ENCODE peak calls at places on chromosomes 12 and 14, in seven cellular contexts. C is IMR-90, S is thoracic aorta, G is AG04449, N is neural crest cell, R is cardiac fibroblast, V is WTC11. O is an unnamed sample.

GRCh38 chr14:60515696-60516284 is 6.8 kb downstream of the SIX6 start:
- DNase-seq in N (peak), G (no peak), V (peak), S (no peak), C (no peak), R (no peak), O (no peak)

GRCh38 chr14:100275214-100275613 is 31.0 kb downstream of the SLC25A29 start:
- DNase-seq in C (no peak), V (no peak), N (no peak), S (no peak), G (no peak), R (no peak), O (no peak)

GRCh38 chr14:66708262-66708661 is 200.3 kb downstream of the GPHN start:
- DNase-seq in V (no peak), C (no peak), R (no peak), S (no peak), G (no peak), N (no peak), O (no peak)

GRCh38 chr12:120228291-120229070 is 27.6 kb upstream of the RPLP0 start:
- DNase-seq in C (peak), G (no peak), R (peak), N (peak), S (no peak), V (peak), O (peak)

GRCh38 chr14:25231006-25231405 is 181.1 kb upstream of the STXBP6 start:
- DNase-seq in R (peak), G (no peak), V (no peak), C (no peak), S (no peak), N (no peak), O (no peak)

GRCh38 chr12:123602651-123603195 is 824 bp downstream of the DDX55 start:
- DNase-seq in V (no peak), R (peak), C (no peak), G (no peak), N (no peak), S (no peak), O (no peak)

GRCh38 chr14:54776361-54777001 is 126.1 kb downstream of the GCH1 start:
- DNase-seq in C (peak), S (no peak), R (peak), N (no peak), G (no peak), V (no peak), O (no peak)

GRCh38 chr12:104565606-104566243 is 109.0 kb downstream of the CHST11 start:
- DNase-seq in S (no peak), C (peak), R (peak), V (no peak), G (peak), N (no peak), O (no peak)

GRCh38 chr14:77140937-77141591 is 527 bp downstream of the ZDHHC22 start:
- DNase-seq in C (peak), S (no peak), V (peak), G (no peak), N (peak), R (peak), O (no peak)

GRCh38 chr12:109621271-109621671 is 47.7 kb downstream of the MVK start:
- DNase-seq in V (no peak), N (no peak), C (no peak), R (no peak), G (peak), S (no peak), O (no peak)

GRCh38 chr14:40394634-40395340 is 962.6 kb upstream of the FBXO33 start:
- DNase-seq in G (no peak), V (no peak), R (no peak), S (no peak), N (no peak), C (no peak), O (no peak)

GRCh38 chr14:29222671-29223268 is 456.2 kb downstream of the FOXG1 start:
- DNase-seq in V (peak), N (no peak), R (peak), G (no peak), S (no peak), C (peak), O (no peak)

GRCh38 chr14:68749487-68750475 is 43.1 kb downstream of the ZFP36L1 start:
- DNase-seq in S (no peak), N (no peak), C (peak), G (no peak), V (no peak), R (no peak), O (no peak)

GRCh38 chr14:105475916-105476845 is 1.6 kb downstream of the CRIP2 start:
- DNase-seq in V (no peak), N (no peak), S (no peak), C (peak), G (no peak), R (peak), O (no peak)

GRCh38 chr14:33692762-33693161 is 258.1 kb downstream of the EGLN3 start:
- DNase-seq in N (no peak), R (peak), S (no peak), G (peak), V (no peak), C (peak), O (no peak)

GRCh38 chr12:104049278-104050257 is at the start of gene GLT8D2:
- DNase-seq in G (no peak), N (peak), C (peak), S (no peak), R (peak), V (peak), O (peak)

GRCh38 chr12:18703916-18704315 is 33.9 kb downstream of the PLCZ1 start:
- DNase-seq in G (no peak), S (no peak), R (no peak), C (no peak), N (no peak), V (no peak), O (no peak)

GRCh38 chr14:92751819-92752218 is 3.4 kb upstream of the LGMN start:
- DNase-seq in R (no peak), V (no peak), G (no peak), S (no peak), N (no peak), C (no peak), O (no peak)

GRCh38 chr14:72420749-72421452 is 473.0 kb downstream of the DPF3 start:
- DNase-seq in G (no peak), N (peak), C (peak), V (peak), S (no peak), R (peak), O (peak)

GRCh38 chr14:30999038-30999773 is 26.2 kb upstream of the AP4S1 start:
- DNase-seq in G (no peak), S (no peak), N (no peak), V (no peak), C (no peak), R (no peak), O (no peak)

GRCh38 chr12:1656894-1657293 is 27.9 kb downstream of the WNT5B start:
- DNase-seq in S (no peak), G (no peak), C (no peak), V (no peak), N (no peak), R (no peak), O (no peak)

DNA sequence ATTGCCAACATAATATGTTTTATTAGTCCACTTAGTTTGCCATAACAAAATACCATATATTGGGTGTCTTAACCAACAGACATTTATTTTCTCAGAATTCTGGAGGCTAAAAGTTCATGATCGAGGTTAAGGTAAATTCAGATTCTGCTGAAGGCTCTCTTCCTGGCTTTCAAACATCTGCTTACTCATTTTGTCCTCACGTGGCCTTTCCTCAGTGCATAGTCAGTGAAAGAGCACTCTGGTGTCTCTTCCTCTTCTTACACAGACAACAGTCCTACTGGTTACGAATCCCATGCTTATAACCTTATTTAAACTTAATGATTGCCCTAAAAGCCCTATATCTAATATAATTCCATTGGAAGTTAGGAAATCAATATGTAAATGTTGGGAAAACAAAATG is 479.7 kb downstream of the FSCB start:
- DNase-seq in C (no peak), S (no peak), V (no peak), G (no peak), N (no peak), R (no peak), O (no peak)
- TF ChIP-seq CTCF in C (no peak), S (no peak), V (no peak), G (no peak), N (no peak), R (no peak), O (no peak)

GRCh38 chr12:121839106-121839992 is 19.3 kb downstream of the HPD start:
- DNase-seq in G (peak), C (peak), V (peak), S (peak), R (peak), N (peak), O (peak)
- TF ChIP-seq CTCF in G (peak), C (peak), V (no peak), S (peak), R (peak), N (peak), O (no peak)

GRCh38 chr12:115208098-115208497 is 524.1 kb upstream of the TBX3 start:
- DNase-seq in N (no peak), R (no peak), C (no peak), V (no peak), G (no peak), S (no peak), O (no peak)
- TF ChIP-seq CTCF in N (no peak), R (no peak), C (no peak), V (no peak), G (no peak), S (no peak), O (no peak)

GRCh38 chr12:28585146-28585545 is 394.9 kb downstream of the CCDC91 start:
- DNase-seq in R (no peak), V (no peak), S (no peak), G (no peak), N (no peak), C (no peak), O (no peak)

GRCh38 chr12:28578833-28579252 is 388.6 kb downstream of the CCDC91 start:
- DNase-seq in G (no peak), N (no peak), R (peak), V (no peak), S (no peak), C (peak), O (no peak)

GRCh38 chr12:28586481-28586880 is 396.2 kb downstream of the CCDC91 start:
- DNase-seq in S (no peak), R (no peak), G (no peak), C (no peak), V (no peak), N (no peak), O (no peak)

GRCh38 chr12:28582687-28583376 is 392.6 kb downstream of the CCDC91 start:
- DNase-seq in G (no peak), V (no peak), N (no peak), S (no peak), R (no peak), C (no peak), O (no peak)

DNA sequence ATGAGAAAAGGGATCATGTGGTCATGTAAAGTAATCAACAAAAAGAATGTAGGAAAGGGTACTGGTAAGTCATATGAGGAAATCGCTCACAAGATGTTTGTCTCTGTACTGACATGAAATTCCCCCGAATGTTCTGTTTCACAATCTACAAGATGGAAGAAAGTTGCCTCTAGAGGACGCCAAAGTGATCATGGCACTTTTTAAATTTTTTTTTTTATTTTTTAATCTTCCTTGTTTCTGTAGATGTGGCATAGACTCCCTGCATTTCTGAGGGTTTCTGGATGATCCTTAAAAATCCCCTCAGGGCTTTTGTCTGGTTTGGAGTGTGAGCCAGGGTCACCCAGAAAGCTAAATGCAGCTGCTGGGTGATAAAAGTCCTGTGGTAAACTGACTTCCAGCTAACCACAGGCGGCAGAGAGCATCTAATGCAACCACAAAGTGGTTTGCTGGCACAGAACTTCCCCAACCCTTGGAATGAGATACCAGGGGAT is 393.6 kb downstream of the CCDC91 start:
- DNase-seq in G (peak), C (peak), R (peak), N (no peak), V (no peak), S (no peak), O (no peak)
- TF ChIP-seq CTCF in G (peak), C (peak), R (peak), N (no peak), V (no peak), S (no peak), O (no peak)

GRCh38 chr14:73458219-73458976 is at the start of gene NUMB:
- DNase-seq in C (peak), V (peak), S (peak), G (peak), R (peak), N (peak), O (peak)
- TF ChIP-seq CTCF in C (no peak), V (no peak), S (peak), G (no peak), R (no peak), N (no peak), O (no peak)

GRCh38 chr12:52362118-52362726 is 5.1 kb downstream of the KRT85 start:
- DNase-seq in G (no peak), V (peak), S (no peak), R (no peak), C (no peak), N (no peak), O (no peak)
- TF ChIP-seq CTCF in G (peak), V (peak), S (no peak), R (peak), C (no peak), N (peak), O (no peak)

GRCh38 chr14:36747411-36748184 is 85.9 kb downstream of the PAX9 start:
- DNase-seq in C (no peak), G (no peak), V (no peak), S (no peak), R (peak), N (no peak), O (no peak)
- TF ChIP-seq CTCF in C (peak), G (peak), V (peak), S (no peak), R (peak), N (peak), O (no peak)

GRCh38 chr12:20144341-20144740 is 224.0 kb upstream of the PDE3A start:
- DNase-seq in V (no peak), G (no peak), C (no peak), N (no peak), S (no peak), R (no peak), O (no peak)

GRCh38 chr12:20140751-20141150 is 227.6 kb upstream of the PDE3A start:
- DNase-seq in G (no peak), R (no peak), C (no peak), N (no peak), S (no peak), V (no peak), O (no peak)

GRCh38 chr12:20142295-20142694 is 226.0 kb upstream of the PDE3A start:
- DNase-seq in N (no peak), C (no peak), V (no peak), R (no peak), S (no peak), G (no peak), O (no peak)

GRCh38 chr12:20148241-20148640 is 220.1 kb upstream of the PDE3A start:
- DNase-seq in C (no peak), N (no peak), R (no peak), G (no peak), S (no peak), V (no peak), O (no peak)

DNA sequence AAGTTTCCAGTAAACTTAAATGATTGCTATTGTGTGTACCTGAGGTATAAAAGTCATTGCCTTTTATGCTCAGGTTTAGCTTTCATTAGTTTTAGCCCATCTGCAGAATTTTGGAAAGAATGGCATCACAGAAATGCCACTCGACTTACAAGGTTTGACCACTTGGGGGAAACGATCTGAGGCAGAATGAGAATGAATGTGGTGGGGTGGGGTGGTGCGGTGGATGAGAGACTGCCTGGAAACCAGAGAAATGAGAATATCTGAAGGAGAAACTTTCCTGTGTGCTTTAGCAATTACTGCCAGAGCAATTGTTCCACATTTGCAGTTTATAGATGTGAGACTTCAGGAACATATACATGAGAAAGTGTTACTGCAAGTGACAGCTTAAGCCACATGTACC is 225.4 kb upstream of the PDE3A start:
- DNase-seq in S (no peak), N (no peak), C (no peak), G (no peak), V (no peak), R (no peak), O (no peak)
- TF ChIP-seq CTCF in S (no peak), N (peak), C (no peak), G (no peak), V (no peak), R (peak), O (no peak)

O was measured in omental fat pad.